ENCODE peak calls at places on chromosomes 4 and X, in eight cellular contexts. X is SK-N-SH; I is activated T-helper 1 cell treated with anti-CD3 and anti-CD28 coated beads, Interleukin-12 subunit alpha, Interleukin-12 subunit beta, Interleukin-2, Interleukin-4 antibody, amounts not matched to agents 30 ng/mL and 10 ng/mL and 1 ng/mL, durations not matched to agents 14 hours and 24 hours and 36 hours; V is mesenteric fat pad; G is Caco-2; S is NCI-H446; K is D341Med; T is HT1080. P is an unnamed sample.

GRCh38 chrX:12702509-12703091 is 88.6 kb upstream of the PRPS2 start:
- DNase-seq in T (no peak), S (no peak), K (peak; percentile 20), X (peak; percentile 14), V (no peak), G (no peak), I (no peak), P (peak; percentile 1)

GRCh38 chrX:64394874-64395567 is at the start of gene MTMR8:
- DNase-seq in T (peak; percentile 54), X (peak; percentile 75), K (peak; percentile 6), V (peak; percentile 91), I (peak; percentile 65), G (peak; percentile 82), S (peak; percentile 11), P (peak; percentile 81)

GRCh38 chr4:95238554-95238953 is 310.2 kb downstream of the UNC5C start:
- DNase-seq in I (no peak), T (no peak), S (no peak), K (no peak), V (no peak), X (no peak), G (no peak), P (no peak)

GRCh38 chr4:7414736-7415510 is 19.8 kb downstream of the PSAPL1 start:
- DNase-seq in G (peak; percentile 28), K (peak; percentile 15), V (peak; percentile 82), T (no peak), X (no peak), S (no peak), I (no peak), P (no peak)

GRCh38 chrX:34557733-34558132 is 99.4 kb downstream of the TMEM47 start:
- DNase-seq in X (no peak), I (no peak), K (no peak), G (no peak), S (no peak), V (no peak), T (no peak), P (no peak)

GRCh38 chr4:140450352-140450751 is 22.9 kb upstream of the CLGN start:
- DNase-seq in I (no peak), S (no peak), K (no peak), V (no peak), G (no peak), X (no peak), T (no peak), P (no peak)

GRCh38 chr4:129167640-129168260 is 71.8 kb downstream of the C4orf33 start:
- DNase-seq in I (no peak), S (no peak), V (no peak), T (no peak), X (no peak), K (no peak), G (no peak), P (no peak)

GRCh38 chr4:158670975-158671664 is 567 bp downstream of the C4orf46 start:
- DNase-seq in T (peak; percentile 68), I (peak; percentile 48), X (peak; percentile 77), G (peak; percentile 60), V (no peak), K (peak; percentile 72), S (peak; percentile 23), P (peak; percentile 76)

GRCh38 chrX:96715412-96715940 is 30.8 kb downstream of the DIAPH2 start:
- DNase-seq in S (no peak), I (no peak), K (no peak), G (no peak), T (peak; percentile 1), X (no peak), V (no peak), P (no peak)